ENCODE peak calls at places on chromosome 1, in ten cellular contexts. One of them, this sample, is unnamed.

GRCh38 chr1:29687601-29688244 is 451.4 kb downstream of the PTPRU start:
- DNase-seq in astrocyte of the spinal cord: peak; percentile 41
- DNase-seq in Calu3: no peak
- DNase-seq in MCF 10A: no peak
- DNase-seq in tibial artery: no peak
- DNase-seq in cardiac fibroblast: peak; percentile 16
- DNase-seq in mesothelial cell of epicardium: no peak
- DNase-seq in IMR-90: peak; percentile 27
- DNase-seq in CD8-positive, alpha-beta T cell: no peak
- DNase-seq in GM13977: no peak
- DNase-seq in this sample: no peak

GRCh38 chr1:172955161-172955821 is 95.5 kb downstream of the TNFSF18 start:
- DNase-seq in astrocyte of the spinal cord: peak; percentile 55
- DNase-seq in Calu3: no peak
- DNase-seq in MCF 10A: no peak
- DNase-seq in tibial artery: no peak
- DNase-seq in cardiac fibroblast: peak; percentile 56
- DNase-seq in mesothelial cell of epicardium: no peak
- DNase-seq in IMR-90: peak; percentile 90
- DNase-seq in CD8-positive, alpha-beta T cell: no peak
- DNase-seq in GM13977: no peak
- DNase-seq in this sample: no peak

GRCh38 chr1:156291226-156292061 is 4.0 kb downstream of the GLMP start:
- DNase-seq in astrocyte of the spinal cord: peak; percentile 81
- DNase-seq in Calu3: peak; percentile 92
- DNase-seq in MCF 10A: no peak
- DNase-seq in tibial artery: peak; percentile 95
- DNase-seq in cardiac fibroblast: peak; percentile 86
- DNase-seq in mesothelial cell of epicardium: peak; percentile 76
- DNase-seq in IMR-90: peak; percentile 72
- DNase-seq in CD8-positive, alpha-beta T cell: no peak
- DNase-seq in GM13977: peak; percentile 68
- DNase-seq in this sample: peak; percentile 81

GRCh38 chr1:9269078-9269501 is 23.6 kb upstream of the SPSB1 start:
- DNase-seq in astrocyte of the spinal cord: no peak
- DNase-seq in Calu3: no peak
- DNase-seq in MCF 10A: no peak
- DNase-seq in tibial artery: no peak
- DNase-seq in cardiac fibroblast: no peak
- DNase-seq in mesothelial cell of epicardium: no peak
- DNase-seq in IMR-90: no peak
- DNase-seq in CD8-positive, alpha-beta T cell: no peak
- DNase-seq in GM13977: no peak
- DNase-seq in this sample: no peak

GRCh38 chr1:22450421-22451021 is 1.1 kb upstream of the ZBTB40 start:
- DNase-seq in astrocyte of the spinal cord: no peak
- DNase-seq in Calu3: no peak
- DNase-seq in MCF 10A: no peak
- DNase-seq in tibial artery: no peak
- DNase-seq in cardiac fibroblast: no peak
- DNase-seq in mesothelial cell of epicardium: no peak
- DNase-seq in IMR-90: no peak
- DNase-seq in CD8-positive, alpha-beta T cell: no peak
- DNase-seq in GM13977: no peak
- DNase-seq in this sample: no peak

GRCh38 chr1:58886611-58887010 is 102.8 kb upstream of the JUN start:
- DNase-seq in astrocyte of the spinal cord: no peak
- DNase-seq in Calu3: no peak
- DNase-seq in MCF 10A: no peak
- DNase-seq in tibial artery: peak; percentile 80
- DNase-seq in cardiac fibroblast: peak; percentile 68
- DNase-seq in mesothelial cell of epicardium: no peak
- DNase-seq in IMR-90: no peak
- DNase-seq in CD8-positive, alpha-beta T cell: no peak
- DNase-seq in GM13977: no peak
- DNase-seq in this sample: no peak

GRCh38 chr1:998905-999796 is 746 bp downstream of the HES4 start:
- DNase-seq in astrocyte of the spinal cord: peak; percentile 38
- DNase-seq in Calu3: peak; percentile 46
- DNase-seq in MCF 10A: peak; percentile 38
- DNase-seq in tibial artery: no peak
- DNase-seq in cardiac fibroblast: peak; percentile 52
- DNase-seq in mesothelial cell of epicardium: peak; percentile 31
- DNase-seq in IMR-90: peak; percentile 41
- DNase-seq in CD8-positive, alpha-beta T cell: no peak
- DNase-seq in GM13977: no peak
- DNase-seq in this sample: peak; percentile 39

GRCh38 chr1:119829636-119830035 is 18.4 kb upstream of the REG4 start:
- DNase-seq in astrocyte of the spinal cord: no peak
- DNase-seq in Calu3: no peak
- DNase-seq in MCF 10A: no peak
- DNase-seq in tibial artery: no peak
- DNase-seq in cardiac fibroblast: no peak
- DNase-seq in mesothelial cell of epicardium: no peak
- DNase-seq in IMR-90: no peak
- DNase-seq in CD8-positive, alpha-beta T cell: no peak
- DNase-seq in GM13977: no peak
- DNase-seq in this sample: no peak

GRCh38 chr1:30329802-30330557 is 393.4 kb downstream of the MATN1 start:
- DNase-seq in astrocyte of the spinal cord: no peak
- DNase-seq in Calu3: no peak
- DNase-seq in MCF 10A: no peak
- DNase-seq in tibial artery: no peak
- DNase-seq in cardiac fibroblast: no peak
- DNase-seq in mesothelial cell of epicardium: no peak
- DNase-seq in IMR-90: no peak
- DNase-seq in CD8-positive, alpha-beta T cell: no peak
- DNase-seq in GM13977: no peak
- DNase-seq in this sample: no peak

GRCh38 chr1:184272178-184272866 is 114.5 kb upstream of the C1orf21 start:
- DNase-seq in astrocyte of the spinal cord: peak; percentile 53
- DNase-seq in Calu3: no peak
- DNase-seq in MCF 10A: no peak
- DNase-seq in tibial artery: no peak
- DNase-seq in cardiac fibroblast: no peak
- DNase-seq in mesothelial cell of epicardium: no peak
- DNase-seq in IMR-90: peak; percentile 32
- DNase-seq in CD8-positive, alpha-beta T cell: no peak
- DNase-seq in GM13977: no peak
- DNase-seq in this sample: no peak

GRCh38 chr1:205972081-205972480 is 28.8 kb upstream of the SLC26A9 start:
- DNase-seq in astrocyte of the spinal cord: no peak
- DNase-seq in Calu3: no peak
- DNase-seq in MCF 10A: no peak
- DNase-seq in tibial artery: no peak
- DNase-seq in cardiac fibroblast: no peak
- DNase-seq in mesothelial cell of epicardium: no peak
- DNase-seq in IMR-90: no peak
- DNase-seq in CD8-positive, alpha-beta T cell: no peak
- DNase-seq in GM13977: no peak
- DNase-seq in this sample: no peak

GRCh38 chr1:70573317-70573843 is 162.3 kb downstream of the CTH start:
- DNase-seq in astrocyte of the spinal cord: no peak
- DNase-seq in Calu3: no peak
- DNase-seq in MCF 10A: no peak
- DNase-seq in tibial artery: no peak
- DNase-seq in cardiac fibroblast: no peak
- DNase-seq in mesothelial cell of epicardium: no peak
- DNase-seq in IMR-90: no peak
- DNase-seq in CD8-positive, alpha-beta T cell: no peak
- DNase-seq in GM13977: no peak
- DNase-seq in this sample: no peak

GRCh38 chr1:161792740-161793139 is 26.6 kb downstream of the ATF6 start:
- DNase-seq in astrocyte of the spinal cord: peak; percentile 85
- DNase-seq in Calu3: peak; percentile 36
- DNase-seq in MCF 10A: peak; percentile 87
- DNase-seq in tibial artery: no peak
- DNase-seq in cardiac fibroblast: peak; percentile 78
- DNase-seq in mesothelial cell of epicardium: no peak
- DNase-seq in IMR-90: peak; percentile 93
- DNase-seq in CD8-positive, alpha-beta T cell: no peak
- DNase-seq in GM13977: peak; percentile 26
- DNase-seq in this sample: no peak

GRCh38 chr1:156691665-156692408 is 13.5 kb downstream of the CRABP2 start:
- DNase-seq in astrocyte of the spinal cord: peak; percentile 31
- DNase-seq in Calu3: peak; percentile 35
- DNase-seq in MCF 10A: peak; percentile 69
- DNase-seq in tibial artery: no peak
- DNase-seq in cardiac fibroblast: no peak
- DNase-seq in mesothelial cell of epicardium: no peak
- DNase-seq in IMR-90: peak; percentile 47
- DNase-seq in CD8-positive, alpha-beta T cell: no peak
- DNase-seq in GM13977: no peak
- DNase-seq in this sample: no peak

GRCh38 chr1:60970081-60970509 is 112.3 kb upstream of the NFIA start:
- DNase-seq in astrocyte of the spinal cord: peak; percentile 56
- DNase-seq in Calu3: no peak
- DNase-seq in MCF 10A: peak; percentile 43
- DNase-seq in tibial artery: no peak
- DNase-seq in cardiac fibroblast: peak; percentile 63
- DNase-seq in mesothelial cell of epicardium: no peak
- DNase-seq in IMR-90: peak; percentile 23
- DNase-seq in CD8-positive, alpha-beta T cell: no peak
- DNase-seq in GM13977: no peak
- DNase-seq in this sample: no peak
- TF ChIP-seq CTCF in astrocyte of the spinal cord: peak; percentile 49
- TF ChIP-seq CTCF in Calu3: no peak
- TF ChIP-seq CTCF in MCF 10A: peak; percentile 46
- TF ChIP-seq CTCF in tibial artery: peak; percentile 51
- TF ChIP-seq CTCF in cardiac fibroblast: peak; percentile 45
- TF ChIP-seq CTCF in mesothelial cell of epicardium: peak; percentile 15
- TF ChIP-seq CTCF in IMR-90: peak; percentile 48
- TF ChIP-seq CTCF in CD8-positive, alpha-beta T cell: no peak
- TF ChIP-seq CTCF in GM13977: no peak
- TF ChIP-seq CTCF in this sample: peak; percentile 48

GRCh38 chr1:92961131-92961895 is at the start of gene DIPK1A:
- DNase-seq in astrocyte of the spinal cord: peak; percentile 76
- DNase-seq in Calu3: peak; percentile 80
- DNase-seq in MCF 10A: peak; percentile 70
- DNase-seq in tibial artery: peak; percentile 81
- DNase-seq in cardiac fibroblast: peak; percentile 82
- DNase-seq in mesothelial cell of epicardium: peak; percentile 58
- DNase-seq in IMR-90: peak; percentile 70
- DNase-seq in CD8-positive, alpha-beta T cell: peak; percentile 71
- DNase-seq in GM13977: peak; percentile 88
- DNase-seq in this sample: peak; percentile 72
- TF ChIP-seq CTCF in astrocyte of the spinal cord: no peak
- TF ChIP-seq CTCF in Calu3: peak; percentile 25
- TF ChIP-seq CTCF in MCF 10A: no peak
- TF ChIP-seq CTCF in tibial artery: no peak
- TF ChIP-seq CTCF in cardiac fibroblast: no peak
- TF ChIP-seq CTCF in mesothelial cell of epicardium: peak; percentile 19
- TF ChIP-seq CTCF in IMR-90: peak; percentile 23
- TF ChIP-seq CTCF in CD8-positive, alpha-beta T cell: peak; percentile 29
- TF ChIP-seq CTCF in GM13977: peak; percentile 32
- TF ChIP-seq CTCF in this sample: peak; percentile 51

GRCh38 chr1:240190881-240191385 is 99.2 kb downstream of the FMN2 start:
- DNase-seq in astrocyte of the spinal cord: peak; percentile 99
- DNase-seq in Calu3: peak; percentile 54
- DNase-seq in MCF 10A: peak; percentile 89
- DNase-seq in tibial artery: peak; percentile 34
- DNase-seq in cardiac fibroblast: peak; percentile 86
- DNase-seq in mesothelial cell of epicardium: no peak
- DNase-seq in IMR-90: peak; percentile 100
- DNase-seq in CD8-positive, alpha-beta T cell: no peak
- DNase-seq in GM13977: no peak
- DNase-seq in this sample: no peak
- TF ChIP-seq CTCF in astrocyte of the spinal cord: peak; percentile 66
- TF ChIP-seq CTCF in Calu3: peak; percentile 34
- TF ChIP-seq CTCF in MCF 10A: peak; percentile 96
- TF ChIP-seq CTCF in tibial artery: no peak
- TF ChIP-seq CTCF in cardiac fibroblast: peak; percentile 52
- TF ChIP-seq CTCF in mesothelial cell of epicardium: no peak
- TF ChIP-seq CTCF in IMR-90: peak; percentile 92
- TF ChIP-seq CTCF in CD8-positive, alpha-beta T cell: no peak
- TF ChIP-seq CTCF in GM13977: peak; percentile 21
- TF ChIP-seq CTCF in this sample: peak; percentile 68

GRCh38 chr1:6602669-6603423 is at the start of gene KLHL21:
- DNase-seq in astrocyte of the spinal cord: peak; percentile 91
- DNase-seq in Calu3: peak; percentile 87
- DNase-seq in MCF 10A: peak; percentile 82
- DNase-seq in tibial artery: peak; percentile 86
- DNase-seq in cardiac fibroblast: peak; percentile 93
- DNase-seq in mesothelial cell of epicardium: peak; percentile 74
- DNase-seq in IMR-90: peak; percentile 86
- DNase-seq in CD8-positive, alpha-beta T cell: peak; percentile 84
- DNase-seq in GM13977: peak; percentile 95
- DNase-seq in this sample: peak; percentile 72

GRCh38 chr1:6599141-6599975 is 3.3 kb downstream of the KLHL21 start:
- DNase-seq in astrocyte of the spinal cord: no peak
- DNase-seq in Calu3: peak; percentile 39
- DNase-seq in MCF 10A: peak; percentile 74
- DNase-seq in tibial artery: no peak
- DNase-seq in cardiac fibroblast: no peak
- DNase-seq in mesothelial cell of epicardium: no peak
- DNase-seq in IMR-90: no peak
- DNase-seq in CD8-positive, alpha-beta T cell: peak; percentile 42
- DNase-seq in GM13977: no peak
- DNase-seq in this sample: no peak

GRCh38 chr1:6600410-6601048 is 2.1 kb downstream of the KLHL21 start:
- DNase-seq in astrocyte of the spinal cord: peak; percentile 25
- DNase-seq in Calu3: no peak
- DNase-seq in MCF 10A: peak; percentile 38
- DNase-seq in tibial artery: no peak
- DNase-seq in cardiac fibroblast: no peak
- DNase-seq in mesothelial cell of epicardium: no peak
- DNase-seq in IMR-90: peak; percentile 27
- DNase-seq in CD8-positive, alpha-beta T cell: no peak
- DNase-seq in GM13977: no peak
- DNase-seq in this sample: no peak

GRCh38 chr1:6601865-6602668 is 602 bp downstream of the KLHL21 start:
- DNase-seq in astrocyte of the spinal cord: peak; percentile 63
- DNase-seq in Calu3: peak; percentile 22
- DNase-seq in MCF 10A: no peak
- DNase-seq in tibial artery: peak; percentile 51
- DNase-seq in cardiac fibroblast: no peak
- DNase-seq in mesothelial cell of epicardium: no peak
- DNase-seq in IMR-90: peak; percentile 59
- DNase-seq in CD8-positive, alpha-beta T cell: no peak
- DNase-seq in GM13977: peak; percentile 83
- DNase-seq in this sample: peak; percentile 37

DNA sequence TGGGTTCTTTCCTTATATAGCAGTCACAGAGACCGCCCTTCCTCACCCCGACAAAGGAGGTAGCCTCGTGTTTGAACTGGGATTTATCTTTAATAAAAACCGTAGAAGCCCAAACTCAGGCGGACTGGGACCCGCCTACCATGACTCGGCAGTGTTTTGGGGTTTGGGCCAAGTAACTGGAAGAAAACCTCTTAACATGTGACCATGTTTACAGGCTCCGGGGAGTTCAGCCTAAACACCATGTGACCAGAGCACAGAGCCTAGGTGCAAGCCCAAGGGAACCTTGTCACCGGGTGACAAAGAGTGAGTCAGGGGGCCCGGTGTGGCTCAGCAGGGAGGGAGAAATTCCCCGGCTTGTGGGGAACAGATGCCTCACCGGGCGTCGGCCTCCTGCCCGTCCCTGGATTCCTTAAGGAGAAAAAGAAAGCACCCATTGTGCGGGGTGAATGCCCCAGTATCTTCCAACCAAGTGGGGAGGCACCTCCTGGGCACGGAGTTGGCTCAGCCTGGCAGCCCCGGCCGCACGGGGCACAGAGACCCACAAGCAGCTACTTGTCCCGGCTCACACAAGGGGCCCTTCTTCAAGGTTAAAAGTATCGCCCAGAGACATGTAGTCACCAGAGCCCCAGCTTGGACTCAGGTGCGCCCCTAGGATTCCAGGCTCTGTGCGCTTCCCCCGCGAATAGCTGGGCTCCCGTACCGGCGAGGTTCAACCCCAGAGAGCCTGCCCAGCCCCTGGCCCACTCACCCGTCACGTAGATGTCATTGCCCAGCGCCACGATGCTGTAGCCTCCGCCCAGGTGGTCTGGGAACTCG is 1.4 kb downstream of the KLHL21 start:
- DNase-seq in astrocyte of the spinal cord: peak; percentile 91
- DNase-seq in Calu3: peak; percentile 78
- DNase-seq in MCF 10A: peak; percentile 97
- DNase-seq in tibial artery: peak; percentile 93
- DNase-seq in cardiac fibroblast: peak; percentile 93
- DNase-seq in mesothelial cell of epicardium: no peak
- DNase-seq in IMR-90: peak; percentile 97
- DNase-seq in CD8-positive, alpha-beta T cell: peak; percentile 59
- DNase-seq in GM13977: peak; percentile 83
- DNase-seq in this sample: no peak
- TF ChIP-seq CTCF in astrocyte of the spinal cord: no peak
- TF ChIP-seq CTCF in Calu3: no peak
- TF ChIP-seq CTCF in MCF 10A: no peak
- TF ChIP-seq CTCF in tibial artery: peak; percentile 8
- TF ChIP-seq CTCF in cardiac fibroblast: no peak
- TF ChIP-seq CTCF in mesothelial cell of epicardium: no peak
- TF ChIP-seq CTCF in IMR-90: no peak
- TF ChIP-seq CTCF in CD8-positive, alpha-beta T cell: no peak
- TF ChIP-seq CTCF in GM13977: no peak
- TF ChIP-seq CTCF in this sample: no peak

This sample was measured in progenitor cell of endocrine pancreas.